ENCODE peak calls at places on chromosomes 6 and 20, in nine cellular contexts. P is endodermal cell, U is ovary, F is upper lobe of left lung, K is fibroblast of lung, B is heart right ventricle, X is mesenchymal stem cell, A is kidney, D is mesendoderm. L is an unnamed sample.

GRCh38 chr6:84897874-84898635 is 133.7 kb upstream of the TBX18 start:
- DNase-seq in D (peak; percentile 14), P (no peak), X (peak; percentile 19), A (no peak), K (peak; percentile 22), U (no peak), B (no peak), F (no peak), L (peak; percentile 52)

GRCh38 chr6:36625161-36625919 is 31.2 kb downstream of the SRSF3 start:
- DNase-seq in B (no peak), X (peak; percentile 60), F (no peak), D (no peak), A (no peak), P (no peak), K (peak; percentile 68), U (peak; percentile 63), L (no peak)

GRCh38 chr6:132768051-132768517 is 10.4 kb upstream of the VNN2 start:
- DNase-seq in D (peak; percentile 84), X (peak; percentile 74), A (peak; percentile 61), B (peak; percentile 7), P (peak; percentile 90), K (no peak), F (peak; percentile 69), U (no peak), L (peak; percentile 12)

GRCh38 chr6:152959333-152959732 is 23.5 kb downstream of the FBXO5 start:
- DNase-seq in U (no peak), F (no peak), P (no peak), K (no peak), A (no peak), D (no peak), X (no peak), B (no peak), L (no peak)

GRCh38 chr6:54111341-54111740 is at the start of gene MLIP:
- DNase-seq in U (no peak), D (peak; percentile 40), B (no peak), X (no peak), A (no peak), K (no peak), P (no peak), F (no peak), L (no peak)

GRCh38 chr20:33566781-33567603 is 77.1 kb downstream of the CBFA2T2 start:
- DNase-seq in X (no peak), B (no peak), K (no peak), D (no peak), U (no peak), A (no peak), F (no peak), P (no peak), L (no peak)

GRCh38 chr6:132153221-132153896 is 202.2 kb upstream of the CCN2 start:
- DNase-seq in D (no peak), B (no peak), U (no peak), F (no peak), X (peak; percentile 87), A (no peak), K (peak; percentile 95), P (no peak), L (no peak)

GRCh38 chr6:130223508-130223907 is 757 bp upstream of the SAMD3 start:
- DNase-seq in X (no peak), A (no peak), P (no peak), D (no peak), K (no peak), U (no peak), F (peak; percentile 27), B (no peak), L (peak; percentile 51)

GRCh38 chr6:139295906-139296305 is 4.1 kb upstream of the TXLNB start:
- DNase-seq in D (no peak), U (no peak), P (no peak), B (no peak), A (no peak), K (no peak), X (no peak), F (peak; percentile 35), L (no peak)
- H3K4me1 ChIP-seq in D (no peaks in the 10 kb centered on the region), U (peaks cover 1% of the 10 kb centered on the region), P (no peaks in the 10 kb centered on the region), B (peaks cover 7% of the 10 kb centered on the region), A (peaks cover 4% of the 10 kb centered on the region), K (peaks cover under 1% of the 10 kb centered on the region), X (peaks cover 4% of the 10 kb centered on the region), F (peaks cover 17% of the 10 kb centered on the region), L (peaks cover 27% of the 10 kb centered on the region)

DNA sequence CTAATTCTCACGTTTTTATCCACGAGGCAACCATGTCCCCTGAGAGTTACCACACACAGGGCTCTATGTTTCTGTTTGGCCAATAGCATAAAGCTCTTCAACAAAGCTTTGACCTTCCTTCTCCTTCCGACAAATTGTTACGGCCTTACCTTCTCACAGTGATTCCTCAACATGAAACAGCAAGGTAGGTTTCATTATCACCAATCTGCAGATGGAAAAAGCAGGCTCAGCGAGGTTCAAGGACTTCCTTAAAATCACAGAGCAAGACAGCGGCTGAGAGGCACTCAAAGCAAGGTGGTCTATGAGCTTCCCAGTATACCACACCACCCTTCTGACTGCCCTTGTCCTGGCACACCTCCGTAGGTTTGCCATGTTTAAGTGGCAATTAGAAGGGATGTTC is 360.0 kb downstream of the CD83 start:
- DNase-seq in X (no peak), D (no peak), A (no peak), B (no peak), U (no peak), P (no peak), K (no peak), F (no peak), L (no peak)
- H3K27ac ChIP-seq in X (peak overlapping the region; percentile 26), D (no peak overlapping the region), A (peak overlapping the region; percentile 78), B (peak overlapping the region; percentile 59), U (no peak overlapping the region), P (no peak overlapping the region), K (peak overlapping the region; percentile 88), F (peak overlapping the region; percentile 69), L (no peak overlapping the region)

DNA sequence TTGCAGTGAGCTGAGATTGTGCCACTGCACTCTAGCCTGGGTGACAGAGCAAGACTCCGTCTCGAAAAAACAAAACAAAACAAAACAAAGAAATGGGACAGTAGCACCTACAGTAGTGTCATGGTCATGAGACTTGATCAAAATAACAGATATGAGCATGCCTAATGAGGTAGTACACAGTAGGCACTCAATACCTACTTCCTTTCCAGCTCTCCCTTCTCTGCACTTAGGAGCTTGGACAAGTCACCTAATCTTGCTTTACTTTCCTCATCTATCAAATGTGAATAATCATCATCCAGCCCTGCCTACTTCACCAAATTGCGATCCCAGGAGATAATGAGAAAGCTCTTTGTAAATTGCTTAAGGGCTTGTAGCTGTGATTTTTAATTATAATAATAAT is 55.4 kb upstream of the EPB41L1 start:
- DNase-seq in D (no peak), P (no peak), U (no peak), A (no peak), X (no peak), F (no peak), K (no peak), B (no peak), L (no peak)
- H3K4me1 ChIP-seq in D (peaks cover 16% of the 10 kb centered on the region), P (peaks cover 9% of the 10 kb centered on the region), U (no peaks in the 10 kb centered on the region), A (peaks cover 52% of the 10 kb centered on the region), X (peaks cover 12% of the 10 kb centered on the region), F (peaks cover 26% of the 10 kb centered on the region), K (peaks cover 4% of the 10 kb centered on the region), B (peaks cover 15% of the 10 kb centered on the region), L (no peaks in the 10 kb centered on the region)

GRCh38 chr20:40175296-40175695 is 513.7 kb downstream of the MAFB start:
- DNase-seq in X (no peak), A (no peak), U (no peak), F (no peak), B (no peak), P (no peak), K (no peak), D (no peak), L (no peak)

GRCh38 chr20:40173877-40174276 is 515.2 kb downstream of the MAFB start:
- DNase-seq in U (no peak), A (no peak), P (no peak), F (no peak), D (no peak), B (no peak), X (no peak), K (no peak), L (no peak)

DNA sequence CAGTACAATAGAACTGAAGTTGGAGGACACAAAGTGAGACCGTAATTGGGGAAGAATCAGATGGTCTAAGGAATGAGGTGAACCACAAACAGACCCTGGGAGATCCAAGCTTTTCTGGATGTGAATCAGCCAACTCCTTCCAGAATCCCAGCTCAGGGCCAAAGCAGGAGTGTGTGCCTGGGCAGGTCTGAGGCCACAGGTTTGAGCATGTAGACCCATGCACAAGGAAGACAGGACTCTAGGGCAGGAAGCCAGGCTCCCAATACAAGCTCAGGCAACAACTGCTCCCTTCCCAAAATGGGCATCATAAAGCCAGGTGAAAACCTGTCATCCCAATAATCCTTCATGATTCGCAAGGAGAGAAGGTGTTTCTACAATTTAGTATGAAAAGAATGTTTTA is 512.6 kb downstream of the MAFB start:
- DNase-seq in X (no peak), K (no peak), P (no peak), F (no peak), D (no peak), A (no peak), U (no peak), B (no peak), L (peak; percentile 87)
- H3K27ac ChIP-seq in X (no peak overlapping the region), K (no peak overlapping the region), P (no peak overlapping the region), F (no peak overlapping the region), D (no peak overlapping the region), A (no peak overlapping the region), U (no peak overlapping the region), B (no peak overlapping the region), L (no peak overlapping the region)